ENCODE peak calls at places on chromosomes 13 and 19, in ten cellular contexts. One of them, this sample, is unnamed.

GRCh38 chr13:109275848-109276247 is 510.5 kb downstream of the IRS2 start:
- DNase-seq in Kasumi-1: no peak
- DNase-seq in NCI-H510A treated with DMSO at 0.1 percent for 48 hours: no peak
- DNase-seq in M059J: peak; percentile 43
- DNase-seq in sciatic nerve: no peak
- DNase-seq in GM04503: no peak
- DNase-seq in EL: no peak
- DNase-seq in cardiac muscle cell: peak; percentile 14
- DNase-seq in stimulated activated CD8-positive, alpha-beta memory T cell treated with anti-CD3 and anti-CD28 coated beads, Interleukin-7, amount 100 ng/mL, for 1 hour: no peak
- DNase-seq in T-helper 1 cell: no peak
- DNase-seq in this sample: no peak

GRCh38 chr19:4897146-4897545 is 5.5 kb downstream of the ARRDC5 start:
- DNase-seq in GM04503: no peak
- DNase-seq in M059J: no peak
- DNase-seq in cardiac muscle cell: no peak
- DNase-seq in Kasumi-1: no peak
- DNase-seq in T-helper 1 cell: no peak
- DNase-seq in NCI-H510A treated with DMSO at 0.1 percent for 48 hours: no peak
- DNase-seq in EL: no peak
- DNase-seq in sciatic nerve: no peak
- DNase-seq in stimulated activated CD8-positive, alpha-beta memory T cell treated with anti-CD3 and anti-CD28 coated beads, Interleukin-7, amount 100 ng/mL, for 1 hour: no peak
- DNase-seq in this sample: no peak

GRCh38 chr19:39540333-39540673 is 342 bp upstream of the EID2 start:
- DNase-seq in M059J: no peak
- DNase-seq in EL: no peak
- DNase-seq in sciatic nerve: no peak
- DNase-seq in Kasumi-1: no peak
- DNase-seq in cardiac muscle cell: no peak
- DNase-seq in GM04503: no peak
- DNase-seq in T-helper 1 cell: no peak
- DNase-seq in stimulated activated CD8-positive, alpha-beta memory T cell treated with anti-CD3 and anti-CD28 coated beads, Interleukin-7, amount 100 ng/mL, for 1 hour: no peak
- DNase-seq in NCI-H510A treated with DMSO at 0.1 percent for 48 hours: no peak
- DNase-seq in this sample: no peak

GRCh38 chr13:21402586-21403307 is 56.4 kb downstream of the ZDHHC20 start:
- DNase-seq in cardiac muscle cell: no peak
- DNase-seq in NCI-H510A treated with DMSO at 0.1 percent for 48 hours: no peak
- DNase-seq in M059J: peak; percentile 42
- DNase-seq in EL: peak; percentile 55
- DNase-seq in Kasumi-1: no peak
- DNase-seq in GM04503: no peak
- DNase-seq in sciatic nerve: no peak
- DNase-seq in stimulated activated CD8-positive, alpha-beta memory T cell treated with anti-CD3 and anti-CD28 coated beads, Interleukin-7, amount 100 ng/mL, for 1 hour: no peak
- DNase-seq in T-helper 1 cell: no peak
- DNase-seq in this sample: peak; percentile 16

GRCh38 chr13:49828452-49828851 is 36.0 kb upstream of the KPNA3 start:
- DNase-seq in stimulated activated CD8-positive, alpha-beta memory T cell treated with anti-CD3 and anti-CD28 coated beads, Interleukin-7, amount 100 ng/mL, for 1 hour: no peak
- DNase-seq in cardiac muscle cell: no peak
- DNase-seq in EL: no peak
- DNase-seq in NCI-H510A treated with DMSO at 0.1 percent for 48 hours: no peak
- DNase-seq in T-helper 1 cell: no peak
- DNase-seq in M059J: peak; percentile 27
- DNase-seq in Kasumi-1: peak; percentile 25
- DNase-seq in GM04503: no peak
- DNase-seq in sciatic nerve: no peak
- DNase-seq in this sample: no peak

GRCh38 chr13:72565893-72566292 is 161.5 kb downstream of the MZT1 start:
- DNase-seq in Kasumi-1: peak; percentile 72
- DNase-seq in stimulated activated CD8-positive, alpha-beta memory T cell treated with anti-CD3 and anti-CD28 coated beads, Interleukin-7, amount 100 ng/mL, for 1 hour: no peak
- DNase-seq in cardiac muscle cell: peak; percentile 68
- DNase-seq in NCI-H510A treated with DMSO at 0.1 percent for 48 hours: peak; percentile 43
- DNase-seq in M059J: peak; percentile 10
- DNase-seq in sciatic nerve: no peak
- DNase-seq in T-helper 1 cell: no peak
- DNase-seq in GM04503: peak; percentile 0
- DNase-seq in EL: peak; percentile 22
- DNase-seq in this sample: peak; percentile 25

GRCh38 chr13:109309625-109310363 is 476.6 kb downstream of the IRS2 start:
- DNase-seq in NCI-H510A treated with DMSO at 0.1 percent for 48 hours: peak; percentile 77
- DNase-seq in stimulated activated CD8-positive, alpha-beta memory T cell treated with anti-CD3 and anti-CD28 coated beads, Interleukin-7, amount 100 ng/mL, for 1 hour: no peak
- DNase-seq in M059J: no peak
- DNase-seq in Kasumi-1: no peak
- DNase-seq in sciatic nerve: no peak
- DNase-seq in GM04503: no peak
- DNase-seq in T-helper 1 cell: no peak
- DNase-seq in cardiac muscle cell: no peak
- DNase-seq in EL: no peak
- DNase-seq in this sample: no peak

GRCh38 chr19:51019544-51019925 is at the start of gene KLK10:
- DNase-seq in EL: no peak
- DNase-seq in NCI-H510A treated with DMSO at 0.1 percent for 48 hours: no peak
- DNase-seq in M059J: no peak
- DNase-seq in sciatic nerve: no peak
- DNase-seq in GM04503: no peak
- DNase-seq in stimulated activated CD8-positive, alpha-beta memory T cell treated with anti-CD3 and anti-CD28 coated beads, Interleukin-7, amount 100 ng/mL, for 1 hour: no peak
- DNase-seq in cardiac muscle cell: no peak
- DNase-seq in Kasumi-1: no peak
- DNase-seq in T-helper 1 cell: no peak
- DNase-seq in this sample: no peak

This sample was measured in endothelial cell of umbilical vein.